ENCODE peak calls at places on chromosomes 6 and 20, in seven cellular contexts. One of them, this sample, is unnamed.

GRCh38 chr6:106530026-106530425 is 99.3 kb downstream of the RTN4IP1 start:
- DNase-seq in naive thymus-derived CD4-positive, alpha-beta T cell: no peak
- DNase-seq in iris pigment epithelial cell: peak
- DNase-seq in uterus: no peak
- DNase-seq in HT-29: no peak
- DNase-seq in psoas muscle: no peak
- DNase-seq in HepG2: no peak
- DNase-seq in this sample: no peak

GRCh38 chr6:2739335-2739734 is 11.4 kb downstream of the MYLK4 start:
- DNase-seq in uterus: no peak
- DNase-seq in psoas muscle: no peak
- DNase-seq in HT-29: peak
- DNase-seq in HepG2: peak
- DNase-seq in naive thymus-derived CD4-positive, alpha-beta T cell: no peak
- DNase-seq in iris pigment epithelial cell: peak
- DNase-seq in this sample: no peak

GRCh38 chr20:56827763-56828162 is 198.7 kb downstream of the TFAP2C start:
- DNase-seq in uterus: no peak
- DNase-seq in HepG2: no peak
- DNase-seq in iris pigment epithelial cell: no peak
- DNase-seq in psoas muscle: no peak
- DNase-seq in naive thymus-derived CD4-positive, alpha-beta T cell: no peak
- DNase-seq in HT-29: no peak
- DNase-seq in this sample: no peak

GRCh38 chr6:22954749-22955385 is 385.5 kb downstream of the HDGFL1 start:
- DNase-seq in naive thymus-derived CD4-positive, alpha-beta T cell: no peak
- DNase-seq in HT-29: no peak
- DNase-seq in psoas muscle: no peak
- DNase-seq in iris pigment epithelial cell: peak
- DNase-seq in uterus: no peak
- DNase-seq in HepG2: peak
- DNase-seq in this sample: no peak

GRCh38 chr20:37316116-37316774 is 26.8 kb downstream of the MANBAL start:
- DNase-seq in HT-29: no peak
- DNase-seq in iris pigment epithelial cell: no peak
- DNase-seq in uterus: no peak
- DNase-seq in HepG2: no peak
- DNase-seq in psoas muscle: no peak
- DNase-seq in naive thymus-derived CD4-positive, alpha-beta T cell: no peak
- DNase-seq in this sample: peak

GRCh38 chr6:36616888-36617521 is 22.8 kb downstream of the SRSF3 start:
- DNase-seq in uterus: no peak
- DNase-seq in HepG2: no peak
- DNase-seq in iris pigment epithelial cell: no peak
- DNase-seq in HT-29: peak
- DNase-seq in psoas muscle: peak
- DNase-seq in naive thymus-derived CD4-positive, alpha-beta T cell: no peak
- DNase-seq in this sample: no peak

GRCh38 chr6:9168669-9169068 is 733.3 kb upstream of the SLC35B3 start:
- DNase-seq in uterus: no peak
- DNase-seq in naive thymus-derived CD4-positive, alpha-beta T cell: no peak
- DNase-seq in psoas muscle: no peak
- DNase-seq in iris pigment epithelial cell: peak
- DNase-seq in HepG2: no peak
- DNase-seq in HT-29: no peak
- DNase-seq in this sample: no peak

GRCh38 chr6:169894377-169894960 is 143.0 kb downstream of the ERMARD start:
- DNase-seq in naive thymus-derived CD4-positive, alpha-beta T cell: no peak
- DNase-seq in HepG2: no peak
- DNase-seq in uterus: no peak
- DNase-seq in HT-29: no peak
- DNase-seq in psoas muscle: no peak
- DNase-seq in iris pigment epithelial cell: no peak
- DNase-seq in this sample: no peak

GRCh38 chr6:53827485-53827884 is 32.7 kb downstream of the LRRC1 start:
- DNase-seq in naive thymus-derived CD4-positive, alpha-beta T cell: no peak
- DNase-seq in HepG2: no peak
- DNase-seq in HT-29: no peak
- DNase-seq in uterus: no peak
- DNase-seq in psoas muscle: no peak
- DNase-seq in iris pigment epithelial cell: no peak
- DNase-seq in this sample: no peak

GRCh38 chr20:36122931-36123288 is 31.6 kb upstream of the EPB41L1 start:
- DNase-seq in HepG2: no peak
- DNase-seq in psoas muscle: no peak
- DNase-seq in iris pigment epithelial cell: no peak
- DNase-seq in naive thymus-derived CD4-positive, alpha-beta T cell: no peak
- DNase-seq in uterus: no peak
- DNase-seq in HT-29: no peak
- DNase-seq in this sample: no peak

GRCh38 chr20:47770931-47771330 is 14.3 kb downstream of the SULF2 start:
- DNase-seq in naive thymus-derived CD4-positive, alpha-beta T cell: no peak
- DNase-seq in uterus: no peak
- DNase-seq in iris pigment epithelial cell: no peak
- DNase-seq in HT-29: no peak
- DNase-seq in HepG2: no peak
- DNase-seq in psoas muscle: no peak
- DNase-seq in this sample: no peak

GRCh38 chr6:164322533-164322932 is 908.0 kb downstream of the QKI start:
- DNase-seq in HT-29: peak
- DNase-seq in HepG2: no peak
- DNase-seq in naive thymus-derived CD4-positive, alpha-beta T cell: no peak
- DNase-seq in iris pigment epithelial cell: peak
- DNase-seq in uterus: no peak
- DNase-seq in psoas muscle: no peak
- DNase-seq in this sample: no peak

GRCh38 chr6:106134906-106135634 is 48.9 kb downstream of the PRDM1 start:
- DNase-seq in naive thymus-derived CD4-positive, alpha-beta T cell: no peak
- DNase-seq in iris pigment epithelial cell: no peak
- DNase-seq in HT-29: peak
- DNase-seq in uterus: no peak
- DNase-seq in psoas muscle: peak
- DNase-seq in HepG2: peak
- DNase-seq in this sample: no peak

GRCh38 chr6:44166591-44167184 is 8.1 kb downstream of the CAPN11 start:
- DNase-seq in naive thymus-derived CD4-positive, alpha-beta T cell: no peak
- DNase-seq in iris pigment epithelial cell: no peak
- DNase-seq in HepG2: no peak
- DNase-seq in psoas muscle: no peak
- DNase-seq in uterus: no peak
- DNase-seq in HT-29: no peak
- DNase-seq in this sample: no peak

GRCh38 chr6:107075951-107076381 is 39.3 kb downstream of the BEND3 start:
- DNase-seq in HT-29: peak
- DNase-seq in HepG2: no peak
- DNase-seq in naive thymus-derived CD4-positive, alpha-beta T cell: no peak
- DNase-seq in uterus: no peak
- DNase-seq in psoas muscle: no peak
- DNase-seq in iris pigment epithelial cell: peak
- DNase-seq in this sample: no peak

GRCh38 chr6:125904871-125905270 is 51.7 kb upstream of the HINT3 start:
- DNase-seq in HepG2: no peak
- DNase-seq in HT-29: no peak
- DNase-seq in psoas muscle: no peak
- DNase-seq in iris pigment epithelial cell: peak
- DNase-seq in naive thymus-derived CD4-positive, alpha-beta T cell: no peak
- DNase-seq in uterus: no peak
- DNase-seq in this sample: no peak

GRCh38 chr6:23498013-23498412 is 628.0 kb upstream of the NRSN1 start:
- DNase-seq in iris pigment epithelial cell: peak
- DNase-seq in naive thymus-derived CD4-positive, alpha-beta T cell: no peak
- DNase-seq in HT-29: no peak
- DNase-seq in HepG2: no peak
- DNase-seq in uterus: no peak
- DNase-seq in psoas muscle: no peak
- DNase-seq in this sample: no peak

GRCh38 chr20:51631011-51631950 is 88.8 kb upstream of the NFATC2 start:
- DNase-seq in psoas muscle: peak
- DNase-seq in HT-29: peak
- DNase-seq in uterus: peak
- DNase-seq in naive thymus-derived CD4-positive, alpha-beta T cell: no peak
- DNase-seq in iris pigment epithelial cell: peak
- DNase-seq in HepG2: peak
- DNase-seq in this sample: no peak

GRCh38 chr6:39885691-39886090 is 48.6 kb downstream of the MOCS1 start:
- DNase-seq in psoas muscle: no peak
- DNase-seq in naive thymus-derived CD4-positive, alpha-beta T cell: no peak
- DNase-seq in HepG2: peak
- DNase-seq in iris pigment epithelial cell: no peak
- DNase-seq in uterus: no peak
- DNase-seq in HT-29: no peak
- DNase-seq in this sample: no peak

GRCh38 chr6:24858154-24858801 is 59.6 kb upstream of the ARMH2 start:
- DNase-seq in psoas muscle: no peak
- DNase-seq in naive thymus-derived CD4-positive, alpha-beta T cell: no peak
- DNase-seq in HepG2: no peak
- DNase-seq in uterus: no peak
- DNase-seq in HT-29: no peak
- DNase-seq in iris pigment epithelial cell: peak
- DNase-seq in this sample: no peak

GRCh38 chr6:1322725-1323219 is 10.9 kb downstream of the FOXQ1 start:
- DNase-seq in HT-29: no peak
- DNase-seq in HepG2: peak
- DNase-seq in iris pigment epithelial cell: peak
- DNase-seq in uterus: no peak
- DNase-seq in psoas muscle: no peak
- DNase-seq in naive thymus-derived CD4-positive, alpha-beta T cell: no peak
- DNase-seq in this sample: no peak

GRCh38 chr6:127146935-127147334 is 28.5 kb downstream of the RSPO3 start:
- DNase-seq in naive thymus-derived CD4-positive, alpha-beta T cell: no peak
- DNase-seq in HT-29: no peak
- DNase-seq in iris pigment epithelial cell: peak
- DNase-seq in HepG2: no peak
- DNase-seq in psoas muscle: no peak
- DNase-seq in uterus: no peak
- DNase-seq in this sample: no peak

GRCh38 chr20:37669773-37670236 is 24.0 kb upstream of the CTNNBL1 start:
- DNase-seq in HepG2: no peak
- DNase-seq in psoas muscle: no peak
- DNase-seq in naive thymus-derived CD4-positive, alpha-beta T cell: no peak
- DNase-seq in uterus: no peak
- DNase-seq in iris pigment epithelial cell: no peak
- DNase-seq in HT-29: no peak
- DNase-seq in this sample: no peak

GRCh38 chr20:58695895-58696375 is 3.3 kb downstream of the NPEPL1 start:
- DNase-seq in naive thymus-derived CD4-positive, alpha-beta T cell: no peak
- DNase-seq in psoas muscle: no peak
- DNase-seq in HT-29: no peak
- DNase-seq in uterus: no peak
- DNase-seq in HepG2: no peak
- DNase-seq in iris pigment epithelial cell: no peak
- DNase-seq in this sample: no peak

GRCh38 chr6:44464527-44465310 is 77.2 kb downstream of the CDC5L start:
- DNase-seq in HT-29: no peak
- DNase-seq in iris pigment epithelial cell: peak
- DNase-seq in psoas muscle: peak
- DNase-seq in naive thymus-derived CD4-positive, alpha-beta T cell: no peak
- DNase-seq in HepG2: peak
- DNase-seq in uterus: no peak
- DNase-seq in this sample: no peak

GRCh38 chr6:390914-391558 is 516 bp upstream of the IRF4 start:
- DNase-seq in psoas muscle: no peak
- DNase-seq in HepG2: no peak
- DNase-seq in uterus: no peak
- DNase-seq in iris pigment epithelial cell: no peak
- DNase-seq in HT-29: no peak
- DNase-seq in naive thymus-derived CD4-positive, alpha-beta T cell: no peak
- DNase-seq in this sample: no peak

GRCh38 chr6:24930386-24930785 is 5.4 kb downstream of the RIPOR2 start:
- DNase-seq in uterus: peak
- DNase-seq in iris pigment epithelial cell: peak
- DNase-seq in naive thymus-derived CD4-positive, alpha-beta T cell: no peak
- DNase-seq in HepG2: no peak
- DNase-seq in psoas muscle: no peak
- DNase-seq in HT-29: no peak
- DNase-seq in this sample: no peak

GRCh38 chr6:125300992-125301434 is 754 bp downstream of the HDDC2 start:
- DNase-seq in HepG2: no peak
- DNase-seq in iris pigment epithelial cell: peak
- DNase-seq in uterus: no peak
- DNase-seq in naive thymus-derived CD4-positive, alpha-beta T cell: no peak
- DNase-seq in HT-29: peak
- DNase-seq in psoas muscle: no peak
- DNase-seq in this sample: no peak

GRCh38 chr6:119347466-119348307 is 1.9 kb downstream of the MAN1A1 start:
- DNase-seq in iris pigment epithelial cell: no peak
- DNase-seq in HepG2: peak
- DNase-seq in psoas muscle: peak
- DNase-seq in naive thymus-derived CD4-positive, alpha-beta T cell: no peak
- DNase-seq in HT-29: peak
- DNase-seq in uterus: no peak
- DNase-seq in this sample: peak

GRCh38 chr6:42368156-42368555 is 83.6 kb downstream of the TRERF1 start:
- DNase-seq in HT-29: no peak
- DNase-seq in uterus: no peak
- DNase-seq in iris pigment epithelial cell: no peak
- DNase-seq in psoas muscle: no peak
- DNase-seq in naive thymus-derived CD4-positive, alpha-beta T cell: no peak
- DNase-seq in HepG2: no peak
- DNase-seq in this sample: peak